ENCODE peak calls at places on chromosomes 11 and 22, in five cellular contexts. R is lower lobe of right lung, H is tibial artery, S is A673, I is neural progenitor cell. B is an unnamed sample. For H3K4me1, the result is how much of the 10 kb centered on the place peaks cover.

GRCh38 chr11:64500176-64501013 is 90.6 kb upstream of the SLC22A12 start:
- DNase-seq in R (no peak), H (no peak), I (no peak), S (peak), B (no peak)

GRCh38 chr11:10287140-10287539 is 6.9 kb downstream of the SBF2 start:
- DNase-seq in I (no peak), R (no peak), S (no peak), H (no peak), B (no peak)

GRCh38 chr11:122093731-122094130 is 22.3 kb downstream of the BLID start:
- DNase-seq in I (no peak), S (no peak), H (no peak), R (no peak), B (no peak)

GRCh38 chr11:126282361-126282741 is 542 bp upstream of the TIRAP start:
- DNase-seq in S (peak), R (no peak), I (peak), H (peak), B (peak)

GRCh38 chr11:72352859-72353551 is 81.3 kb downstream of the CLPB start:
- DNase-seq in H (no peak), I (peak), R (no peak), S (peak), B (peak)

GRCh38 chr11:94938399-94939055 is 34.8 kb downstream of the CWC15 start:
- DNase-seq in S (peak), R (peak), I (no peak), H (peak), B (no peak)

GRCh38 chr11:70675697-70676374 is 277.5 kb downstream of the CTTN start:
- DNase-seq in I (no peak), S (no peak), H (no peak), R (no peak), B (no peak)

GRCh38 chr11:69302447-69302846 is 8.5 kb downstream of the MYEOV start:
- DNase-seq in S (no peak), I (no peak), H (no peak), R (no peak), B (no peak)

GRCh38 chr11:18384157-18384641 is 10.2 kb upstream of the LDHA start:
- DNase-seq in H (peak), S (no peak), R (no peak), I (peak), B (no peak)

GRCh38 chr11:107999759-108000455 is 8.8 kb upstream of the CUL5 start:
- DNase-seq in I (peak), R (no peak), S (peak), H (no peak), B (peak)

GRCh38 chr22:32546480-32546879 is 71.9 kb downstream of the FBXO7 start:
- DNase-seq in I (no peak), S (no peak), H (peak), R (no peak), B (no peak)

GRCh38 chr11:74147199-74147929 is 23.4 kb downstream of the C2CD3 start:
- DNase-seq in R (no peak), I (no peak), H (no peak), S (no peak), B (peak)

GRCh38 chr11:27468209-27468608 is 4.4 kb downstream of the LGR4 start:
- DNase-seq in S (peak), R (no peak), I (no peak), H (no peak), B (no peak)

GRCh38 chr11:125080531-125080911 is 17.4 kb downstream of the SLC37A2 start:
- DNase-seq in I (no peak), R (no peak), S (no peak), H (no peak), B (no peak)

GRCh38 chr11:125078016-125078415 is 14.9 kb downstream of the SLC37A2 start:
- DNase-seq in R (no peak), I (no peak), S (no peak), H (no peak), B (no peak)

GRCh38 chr11:125079878-125080530 is 16.9 kb downstream of the SLC37A2 start:
- DNase-seq in H (no peak), S (no peak), R (peak), I (no peak), B (no peak)

GRCh38 chr11:125079151-125079877 is 16.2 kb downstream of the SLC37A2 start:
- DNase-seq in H (no peak), R (peak), I (no peak), S (no peak), B (no peak)

GRCh38 chr11:125078516-125079140 is 15.5 kb downstream of the SLC37A2 start:
- DNase-seq in I (no peak), H (no peak), R (peak), S (no peak), B (no peak)
- H3K4me1 ChIP-seq in I (under half), H (under half), R (under half), S (under half), B (under half)

GRCh38 chr22:24498826-24499225 is 3.7 kb downstream of the UPB1 start:
- DNase-seq in R (no peak), I (no peak), S (no peak), H (no peak), B (no peak)

GRCh38 chr22:24499706-24500105 is 4.6 kb downstream of the UPB1 start:
- DNase-seq in R (no peak), H (no peak), S (no peak), I (no peak), B (no peak)

GRCh38 chr22:24496234-24496633 is 1.1 kb downstream of the UPB1 start:
- DNase-seq in I (no peak), R (no peak), H (no peak), S (no peak), B (no peak)

GRCh38 chr22:24496661-24497060 is 1.5 kb downstream of the UPB1 start:
- DNase-seq in R (no peak), H (no peak), I (no peak), S (no peak), B (no peak)

GRCh38 chr22:24497879-24498278 is 2.7 kb downstream of the UPB1 start:
- DNase-seq in H (no peak), R (no peak), I (no peak), S (no peak), B (no peak)
- H3K4me1 ChIP-seq in H (under half), R (under half), I (under half), S (under half), B (under half)

DNA sequence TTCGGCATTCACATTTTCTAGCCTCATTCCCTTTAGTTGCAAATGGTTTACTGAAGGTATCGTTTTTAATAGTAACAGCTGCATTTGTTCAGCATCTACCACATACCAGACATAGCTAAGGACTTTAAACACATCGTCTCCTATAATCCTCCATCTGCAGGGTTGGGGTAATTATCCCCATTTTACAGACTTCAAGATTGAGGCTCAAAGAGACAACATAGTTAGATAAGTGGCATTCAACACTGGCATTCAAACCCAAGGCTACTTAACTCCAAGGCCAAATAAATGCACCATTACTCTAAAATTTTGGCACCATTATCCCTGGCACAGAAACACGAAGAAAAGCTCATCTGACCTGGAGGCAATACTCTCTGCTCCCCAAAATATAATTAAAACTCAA is 28.5 kb downstream of the SMCO4 start:
- DNase-seq in S (no peak), I (no peak), H (no peak), R (no peak), B (no peak)
- H3K4me1 ChIP-seq in S (under half), I (under half), H (under half), R (under half), B (under half)

GRCh38 chr11:12099132-12099873 is 11.1 kb upstream of the MICAL2 start:
- DNase-seq in R (no peak), I (no peak), S (no peak), H (no peak), B (no peak)
- H3K4me1 ChIP-seq in R (half or more), I (under half), S (under half), H (under half), B (under half)

GRCh38 chr22:20240900-20241299 is 27.2 kb downstream of the RTN4R start:
- DNase-seq in I (no peak), R (no peak), S (no peak), H (no peak), B (no peak)
- H3K4me1 ChIP-seq in I (under half), R (half or more), S (half or more), H (under half), B (under half)